ENCODE peak calls at places on chromosomes 1 and 21, in ten cellular contexts. O is cardiac fibroblast; L is T-helper 9 cell; A is MV-4-11; E is A549; I is activated CD8-positive, alpha-beta memory T cell treated with anti-CD3 and anti-CD28 coated beads for 24 hours; N is DMS79; T is fibroblast of the aortic adventitia; Y is T-helper 2 cell; H is HFFc6. G is an unnamed sample.

GRCh38 chr21:39097335-39097861 is 85.9 kb downstream of the PSMG1 start:
- DNase-seq in O (no peak), L (no peak), A (peak), E (no peak), I (no peak), N (no peak), T (no peak), Y (no peak), H (no peak), G (no peak)

GRCh38 chr1:111406325-111406768 is 21.2 kb downstream of the OVGP1 start:
- DNase-seq in O (peak), L (peak), A (no peak), E (no peak), I (peak), N (no peak), T (peak), Y (no peak), H (no peak), G (peak)

GRCh38 chr1:2193514-2194251 is 889 bp downstream of the FAAP20 start:
- DNase-seq in O (no peak), L (no peak), A (no peak), E (no peak), I (no peak), N (peak), T (no peak), Y (no peak), H (no peak), G (no peak)

GRCh38 chr1:46204406-46204742 is 1.2 kb downstream of the LURAP1 start:
- DNase-seq in O (no peak), L (no peak), A (no peak), E (no peak), I (no peak), N (peak), T (no peak), Y (no peak), H (no peak), G (no peak)

GRCh38 chr21:42039470-42039901 is 29.3 kb upstream of the ZBTB21 start:
- DNase-seq in O (peak), L (no peak), A (no peak), E (no peak), I (no peak), N (no peak), T (peak), Y (no peak), H (peak), G (peak)

GRCh38 chr1:15968172-15968571 is 7.7 kb downstream of the ZBTB17 start:
- DNase-seq in O (no peak), L (no peak), A (no peak), E (no peak), I (no peak), N (no peak), T (no peak), Y (no peak), H (no peak), G (no peak)

GRCh38 chr1:24925082-24925779 is 4.8 kb downstream of the RUNX3 start:
- DNase-seq in O (no peak), L (peak), A (no peak), E (no peak), I (peak), N (no peak), T (no peak), Y (peak), H (no peak), G (no peak)

GRCh38 chr1:10755977-10756521 is 40.4 kb downstream of the CASZ1 start:
- DNase-seq in O (peak), L (peak), A (peak), E (peak), I (peak), N (no peak), T (peak), Y (peak), H (no peak), G (peak)

GRCh38 chr1:41358152-41358937 is 2.9 kb upstream of the FOXO6 start:
- DNase-seq in O (no peak), L (no peak), A (no peak), E (no peak), I (peak), N (peak), T (no peak), Y (no peak), H (no peak), G (no peak)

GRCh38 chr1:201656670-201657032 is 117.7 kb downstream of the NAV1 start:
- DNase-seq in O (peak), L (no peak), A (no peak), E (no peak), I (no peak), N (peak), T (no peak), Y (no peak), H (no peak), G (no peak)

GRCh38 chr1:36520056-36520455 is 37.3 kb upstream of the CSF3R start:
- DNase-seq in O (no peak), L (no peak), A (no peak), E (no peak), I (no peak), N (no peak), T (no peak), Y (no peak), H (no peak), G (no peak)

GRCh38 chr1:109266965-109267364 is 16.0 kb downstream of the PSRC1 start:
- DNase-seq in O (peak), L (no peak), A (no peak), E (no peak), I (no peak), N (no peak), T (peak), Y (no peak), H (no peak), G (peak)

GRCh38 chr1:97050501-97050900 is 328.9 kb downstream of the PTBP2 start:
- DNase-seq in O (peak), L (no peak), A (no peak), E (peak), I (no peak), N (no peak), T (peak), Y (no peak), H (peak), G (peak)

GRCh38 chr1:117059334-117059677 is 820 bp upstream of the TTF2 start:
- DNase-seq in O (no peak), L (peak), A (peak), E (peak), I (peak), N (peak), T (no peak), Y (peak), H (no peak), G (peak)

GRCh38 chr1:207941664-207942063 is 30.7 kb upstream of the CD34 start:
- DNase-seq in O (peak), L (no peak), A (no peak), E (peak), I (no peak), N (no peak), T (peak), Y (no peak), H (no peak), G (peak)

GRCh38 chr21:15134711-15135110 is 69.9 kb upstream of the NRIP1 start:
- DNase-seq in O (no peak), L (no peak), A (peak), E (no peak), I (no peak), N (no peak), T (no peak), Y (no peak), H (no peak), G (no peak)

GRCh38 chr1:154809436-154810413 is 60.4 kb downstream of the KCNN3 start:
- DNase-seq in O (peak), L (no peak), A (peak), E (no peak), I (no peak), N (no peak), T (peak), Y (no peak), H (peak), G (peak)

GRCh38 chr1:244381887-244382565 is 69.7 kb downstream of the ADSS2 start:
- DNase-seq in O (peak), L (no peak), A (no peak), E (no peak), I (no peak), N (no peak), T (peak), Y (no peak), H (peak), G (peak)

GRCh38 chr1:41835488-41835887 is 83.2 kb downstream of the HIVEP3 start:
- DNase-seq in O (peak), L (no peak), A (no peak), E (no peak), I (no peak), N (no peak), T (no peak), Y (no peak), H (peak), G (peak)

GRCh38 chr1:2175681-2176454 is 18.7 kb downstream of the FAAP20 start:
- DNase-seq in O (no peak), L (no peak), A (no peak), E (no peak), I (no peak), N (no peak), T (no peak), Y (no peak), H (no peak), G (no peak)

GRCh38 chr1:37486680-37487618 is 12.6 kb downstream of the ZC3H12A start:
- DNase-seq in O (peak), L (peak), A (peak), E (peak), I (peak), N (no peak), T (peak), Y (peak), H (peak), G (peak)

GRCh38 chr21:18409579-18409978 is 6.0 kb upstream of the TMPRSS15 start:
- DNase-seq in O (no peak), L (no peak), A (no peak), E (no peak), I (no peak), N (no peak), T (no peak), Y (no peak), H (no peak), G (no peak)

GRCh38 chr1:98210064-98210463 is 289.2 kb upstream of the DPYD start:
- DNase-seq in O (peak), L (no peak), A (no peak), E (peak), I (no peak), N (no peak), T (peak), Y (no peak), H (peak), G (peak)

GRCh38 chr1:233105225-233105624 is 154.8 kb downstream of the NTPCR start:
- DNase-seq in O (peak), L (no peak), A (peak), E (no peak), I (no peak), N (no peak), T (peak), Y (no peak), H (no peak), G (no peak)

GRCh38 chr1:83574749-83575148 is 424.2 kb downstream of the TTLL7 start:
- DNase-seq in O (no peak), L (no peak), A (no peak), E (no peak), I (no peak), N (no peak), T (no peak), Y (no peak), H (no peak), G (no peak)

GRCh38 chr1:24902471-24902891 is 27.6 kb downstream of the RUNX3 start:
- DNase-seq in O (no peak), L (no peak), A (no peak), E (no peak), I (no peak), N (no peak), T (no peak), Y (no peak), H (no peak), G (no peak)

GRCh38 chr1:160607051-160608032 is 28.0 kb upstream of the CD84 start:
- DNase-seq in O (peak), L (peak), A (peak), E (peak), I (no peak), N (peak), T (peak), Y (no peak), H (peak), G (peak)

GRCh38 chr1:196317535-196318522 is 290.4 kb downstream of the KCNT2 start:
- DNase-seq in O (peak), L (no peak), A (peak), E (peak), I (no peak), N (no peak), T (peak), Y (no peak), H (peak), G (peak)

GRCh38 chr1:70455291-70455690 is 44.2 kb downstream of the CTH start:
- DNase-seq in O (no peak), L (no peak), A (no peak), E (no peak), I (no peak), N (no peak), T (no peak), Y (no peak), H (no peak), G (no peak)

GRCh38 chr21:38468989-38469388 is 29.3 kb downstream of the ERG start:
- DNase-seq in O (no peak), L (no peak), A (no peak), E (peak), I (no peak), N (no peak), T (no peak), Y (no peak), H (peak), G (no peak)

GRCh38 chr1:17822741-17823426 is 67.8 kb downstream of the ACTL8 start:
- DNase-seq in O (no peak), L (no peak), A (no peak), E (no peak), I (peak), N (no peak), T (no peak), Y (no peak), H (no peak), G (no peak)

GRCh38 chr1:27574871-27575831 is 28.8 kb downstream of the AHDC1 start:
- DNase-seq in O (peak), L (no peak), A (no peak), E (peak), I (no peak), N (peak), T (peak), Y (no peak), H (peak), G (peak)

GRCh38 chr1:8963940-8964339 is 18.3 kb downstream of the CA6 start:
- DNase-seq in O (no peak), L (no peak), A (no peak), E (no peak), I (no peak), N (no peak), T (no peak), Y (no peak), H (no peak), G (no peak)

GRCh38 chr1:111496398-111496797 is 7.0 kb downstream of the ADORA3 start:
- DNase-seq in O (no peak), L (no peak), A (no peak), E (no peak), I (no peak), N (no peak), T (no peak), Y (no peak), H (no peak), G (no peak)

GRCh38 chr1:95033843-95034242 is 38.9 kb downstream of the ALG14 start:
- DNase-seq in O (no peak), L (no peak), A (no peak), E (no peak), I (no peak), N (no peak), T (peak), Y (no peak), H (no peak), G (no peak)

GRCh38 chr21:27582946-27583270 is 616.0 kb upstream of the ADAMTS5 start:
- DNase-seq in O (peak), L (no peak), A (no peak), E (no peak), I (no peak), N (no peak), T (peak), Y (no peak), H (no peak), G (no peak)

GRCh38 chr1:18927082-18927653 is 24.8 kb upstream of the ALDH4A1 start:
- DNase-seq in O (no peak), L (peak), A (no peak), E (no peak), I (peak), N (no peak), T (no peak), Y (no peak), H (no peak), G (no peak)

GRCh38 chr1:46215504-46215903 is 12.4 kb downstream of the LURAP1 start:
- DNase-seq in O (no peak), L (no peak), A (no peak), E (no peak), I (no peak), N (no peak), T (no peak), Y (no peak), H (no peak), G (no peak)

GRCh38 chr1:16187748-16188401 is 24.6 kb downstream of the ARHGEF19 start:
- DNase-seq in O (peak), L (peak), A (peak), E (peak), I (peak), N (peak), T (peak), Y (peak), H (peak), G (peak)